ENCODE peak calls at places on chromosomes 4 and X, in seven cellular contexts. L is GM23338, A is skeletal muscle cell, K is naive B cell, X is HFFc6, F is iPS DF 6.9, V is hepatocyte. S is an unnamed sample.

GRCh38 chr4:84931274-84931673 is 35.2 kb downstream of the WDFY3 start:
- DNase-seq in F (no peak), A (no peak), L (no peak), X (no peak), K (no peak), V (no peak), S (no peak)

GRCh38 chr4:80587861-80588385 is 252.4 kb downstream of the CFAP299 start:
- DNase-seq in V (no peak), A (no peak), F (no peak), K (no peak), X (no peak), L (no peak), S (no peak)

GRCh38 chr4:54227261-54228063 is 1.6 kb upstream of the PDGFRA start:
- DNase-seq in F (no peak), A (no peak), X (peak), V (peak), K (peak), L (peak), S (no peak)

GRCh38 chrX:57918750-57919436 is 8.6 kb upstream of the ZXDA start:
- DNase-seq in K (peak), V (no peak), F (no peak), A (no peak), X (no peak), L (peak), S (peak)

GRCh38 chr4:2788101-2788500 is 4.8 kb upstream of the SH3BP2 start:
- DNase-seq in L (no peak), X (no peak), F (no peak), V (no peak), A (no peak), K (no peak), S (no peak)

GRCh38 chr4:42671431-42672194 is 14.7 kb upstream of the ATP8A1 start:
- DNase-seq in V (no peak), F (no peak), X (no peak), K (no peak), A (no peak), L (no peak), S (no peak)

GRCh38 chr4:182770969-182771330 is 146.2 kb downstream of the DCTD start:
- DNase-seq in F (peak), K (no peak), V (peak), X (no peak), L (peak), A (no peak), S (no peak)

GRCh38 chr4:139815646-139816601 is 150.3 kb downstream of the MGST2 start:
- DNase-seq in K (no peak), F (no peak), X (peak), L (peak), A (peak), V (peak), S (peak)

GRCh38 chr4:52966781-52967180 is 104.7 kb downstream of the RASL11B start:
- DNase-seq in F (no peak), K (no peak), L (no peak), X (no peak), V (no peak), A (no peak), S (no peak)

GRCh38 chr4:133866328-133866699 is 335.3 kb downstream of the PABPC4L start:
- DNase-seq in F (no peak), A (peak), L (no peak), X (no peak), V (no peak), K (no peak), S (no peak)

GRCh38 chr4:141640692-141641091 is 4.3 kb downstream of the IL15 start:
- DNase-seq in V (no peak), X (no peak), K (no peak), A (no peak), L (no peak), F (no peak), S (no peak)

GRCh38 chr4:74123065-74123728 is 24.2 kb upstream of the CXCL2 start:
- DNase-seq in V (peak), A (peak), X (no peak), F (no peak), K (no peak), L (no peak), S (peak)

GRCh38 chr4:23993373-23993772 is 103.5 kb upstream of the PPARGC1A start:
- DNase-seq in V (no peak), K (no peak), F (no peak), X (no peak), L (no peak), A (no peak), S (no peak)

GRCh38 chrX:133698298-133698697 is 283.0 kb upstream of the GPC4 start:
- DNase-seq in K (no peak), X (no peak), V (no peak), L (peak), F (no peak), A (peak), S (no peak)

GRCh38 chr4:4837921-4838601 is 21.4 kb upstream of the MSX1 start:
- DNase-seq in X (no peak), V (no peak), L (no peak), A (no peak), F (no peak), K (no peak), S (peak)

GRCh38 chr4:119000400-119000799 is 111.7 kb downstream of the SYNPO2 start:
- DNase-seq in F (no peak), A (no peak), V (no peak), K (no peak), L (no peak), X (no peak), S (no peak)

GRCh38 chrX:16215660-16216059 is 48.4 kb downstream of the MAGEB17 start:
- DNase-seq in K (no peak), L (peak), X (no peak), A (no peak), V (no peak), F (peak), S (no peak)

GRCh38 chr4:10108818-10109783 is 7.5 kb downstream of the WDR1 start:
- DNase-seq in L (no peak), K (no peak), V (no peak), X (peak), F (no peak), A (no peak), S (no peak)

GRCh38 chrX:14508025-14508690 is 21.2 kb upstream of the GLRA2 start:
- DNase-seq in K (no peak), F (no peak), X (no peak), A (no peak), V (no peak), L (no peak), S (no peak)

GRCh38 chrX:41984628-41985027 is 61.3 kb upstream of the CASK start:
- DNase-seq in V (peak), X (no peak), A (no peak), K (no peak), L (no peak), F (no peak), S (no peak)

GRCh38 chr4:69738872-69739271 is 21.5 kb downstream of the SULT1B1 start:
- DNase-seq in V (no peak), K (no peak), L (no peak), X (no peak), A (no peak), F (no peak), S (no peak)

GRCh38 chr4:126697748-126698147 is 935.0 kb upstream of the INTU start:
- DNase-seq in A (peak), V (no peak), F (no peak), K (no peak), X (peak), L (no peak), S (no peak)

GRCh38 chrX:46446727-46447378 is 98.4 kb downstream of the ZNF674 start:
- DNase-seq in A (peak), K (peak), L (peak), V (peak), X (peak), F (peak), S (peak)

GRCh38 chrX:11380187-11380586 is 87.0 kb downstream of the AMELX start:
- DNase-seq in X (no peak), F (no peak), L (no peak), V (no peak), A (no peak), K (no peak), S (no peak)

GRCh38 chr4:14178421-14178820 is 550.9 kb upstream of the BOD1L1 start:
- DNase-seq in V (peak), F (no peak), L (peak), K (peak), X (peak), A (no peak), S (no peak)

GRCh38 chr4:177079327-177079726 is 230.3 kb upstream of the NEIL3 start:
- DNase-seq in L (no peak), V (no peak), A (no peak), F (no peak), K (no peak), X (peak), S (no peak)

GRCh38 chrX:78237127-78237526 is 90.3 kb downstream of the CYSLTR1 start:
- DNase-seq in F (no peak), K (no peak), V (no peak), L (no peak), A (no peak), X (no peak), S (no peak)

GRCh38 chr4:85508654-85509053 is 33.7 kb downstream of the ARHGAP24 start:
- DNase-seq in F (no peak), K (no peak), A (no peak), V (no peak), X (no peak), L (no peak), S (no peak)

GRCh38 chrX:45903781-45904201 is 641.4 kb downstream of the ZNF674 start:
- DNase-seq in F (no peak), X (no peak), A (no peak), L (peak), V (no peak), K (no peak), S (peak)